ENCODE peak calls at places on chromosome 13, in ten cellular contexts. J is hepatic stellate cell, L is substantia nigra, R is uterus, O is glutamatergic neuron, S is myocyte, K is GM10248, Q is EL, G is left ventricle myocardium inferior, T is foreskin melanocyte. E is an unnamed sample.

GRCh38 chr13:46739447-46740125 is 57.4 kb downstream of the ESD start:
- DNase-seq in L (no peak), T (no peak), J (no peak), R (no peak), Q (no peak), S (no peak), G (no peak), K (no peak), O (no peak), E (no peak)

GRCh38 chr13:34459856-34460255 is 482.2 kb upstream of the NBEA start:
- DNase-seq in T (no peak), R (no peak), J (no peak), S (no peak), O (no peak), K (no peak), L (no peak), G (no peak), Q (peak), E (no peak)

GRCh38 chr13:55553736-55554135 is 1587.0 kb upstream of the PRR20A start:
- DNase-seq in J (no peak), K (no peak), L (no peak), Q (no peak), T (no peak), S (no peak), O (no peak), G (no peak), R (no peak), E (no peak)

GRCh38 chr13:20391597-20392452 is 133.8 kb downstream of the CRYL1 start:
- DNase-seq in K (no peak), O (peak), R (no peak), Q (no peak), T (no peak), J (no peak), S (no peak), G (no peak), L (no peak), E (peak)

GRCh38 chr13:62293081-62293480 is 877.4 kb upstream of the PCDH20 start:
- DNase-seq in Q (no peak), L (no peak), K (no peak), T (peak), G (no peak), R (no peak), O (no peak), J (no peak), S (no peak), E (no peak)

GRCh38 chr13:95128045-95128643 is 173.1 kb downstream of the ABCC4 start:
- DNase-seq in L (no peak), O (no peak), K (no peak), T (no peak), S (no peak), J (no peak), G (no peak), R (no peak), Q (no peak), E (no peak)

GRCh38 chr13:30805603-30806011 is 70.3 kb downstream of the ALOX5AP start:
- DNase-seq in S (no peak), K (no peak), O (peak), J (no peak), G (no peak), Q (no peak), L (no peak), R (no peak), T (peak), E (no peak)

GRCh38 chr13:27820524-27821482 is 28.5 kb downstream of the GSX1 start:
- DNase-seq in T (no peak), K (no peak), G (no peak), J (no peak), L (no peak), S (no peak), O (no peak), Q (no peak), R (no peak), E (peak)

GRCh38 chr13:91417660-91418325 is 19.4 kb downstream of the GPC5 start:
- DNase-seq in Q (no peak), R (no peak), L (no peak), S (no peak), K (no peak), O (no peak), J (no peak), G (no peak), T (no peak), E (no peak)

GRCh38 chr13:63041640-63042414 is 1626.2 kb upstream of the PCDH20 start:
- DNase-seq in O (no peak), T (no peak), Q (no peak), R (no peak), G (no peak), K (no peak), J (no peak), L (no peak), S (no peak), E (no peak)

GRCh38 chr13:44591316-44591715 is 15.2 kb upstream of the TSC22D1 start:
- DNase-seq in O (no peak), R (no peak), T (no peak), Q (no peak), S (no peak), L (no peak), K (no peak), G (no peak), J (no peak), E (peak)

GRCh38 chr13:21208755-21209154 is 32.3 kb downstream of the MRPL57 start:
- DNase-seq in Q (no peak), G (no peak), O (no peak), T (no peak), S (no peak), K (no peak), J (no peak), R (no peak), L (no peak), E (no peak)

GRCh38 chr13:47892374-47892773 is 108.7 kb downstream of the SUCLA2 start:
- DNase-seq in G (no peak), J (no peak), L (no peak), S (no peak), T (no peak), K (no peak), O (no peak), Q (no peak), R (no peak), E (no peak)

GRCh38 chr13:48235814-48236135 is 2.8 kb downstream of the ITM2B start:
- DNase-seq in L (no peak), O (no peak), K (no peak), Q (no peak), R (no peak), J (no peak), S (no peak), T (no peak), G (no peak), E (no peak)

GRCh38 chr13:99302637-99303505 is 4.3 kb downstream of the GPR183 start:
- DNase-seq in K (no peak), L (no peak), J (no peak), S (no peak), R (no peak), T (no peak), Q (no peak), O (no peak), G (no peak), E (no peak)

GRCh38 chr13:43786766-43787517 is at the start of gene ENOX1:
- DNase-seq in J (peak), O (peak), T (peak), G (peak), Q (peak), L (peak), R (peak), S (peak), K (peak), E (peak)

GRCh38 chr13:53822136-53822535 is 793.5 kb downstream of the OLFM4 start:
- DNase-seq in T (no peak), J (no peak), G (no peak), L (no peak), Q (no peak), R (no peak), O (no peak), S (no peak), K (no peak), E (no peak)

E was measured in WTC11.